ENCODE peak calls at places on chromosomes 12 and 14, in four cellular contexts. M is IMR-90, A is keratinocyte, Z is stomach. U is an unnamed sample.

GRCh38 chr14:105492966-105493871 is 2.2 kb downstream of the TEDC1 start:
- DNase-seq in Z (no peak), A (no peak), M (no peak), U (no peak)

GRCh38 chr14:75132374-75133086 is 5.7 kb upstream of the NEK9 start:
- DNase-seq in Z (no peak), M (peak; percentile 74), A (peak; percentile 35), U (no peak)

GRCh38 chr14:105497671-105498429 is 6.8 kb downstream of the TEDC1 start:
- DNase-seq in M (no peak), A (no peak), Z (no peak), U (no peak)

GRCh38 chr12:46303039-46303666 is 34.3 kb upstream of the SLC38A1 start:
- DNase-seq in M (peak; percentile 33), A (peak; percentile 41), Z (peak; percentile 45), U (no peak)

GRCh38 chr14:50920482-50921225 is 23.6 kb downstream of the PYGL start:
- DNase-seq in Z (no peak), M (peak; percentile 90), A (no peak), U (peak; percentile 95)

GRCh38 chr14:77140937-77141591 is 527 bp downstream of the ZDHHC22 start:
- DNase-seq in A (no peak), M (peak; percentile 18), Z (no peak), U (no peak)

GRCh38 chr12:6340745-6341438 is 984 bp downstream of the TNFRSF1A start:
- DNase-seq in Z (no peak), M (no peak), A (no peak), U (no peak)

GRCh38 chr12:107731376-107731775 is 29.6 kb downstream of the PRDM4 start:
- DNase-seq in Z (no peak), A (no peak), M (no peak), U (peak; percentile 29)

GRCh38 chr12:103114296-103115055 is 157.0 kb downstream of the ASCL1 start:
- DNase-seq in M (no peak), A (no peak), Z (no peak), U (no peak)

GRCh38 chr12:18706798-18707197 is 31.0 kb downstream of the PLCZ1 start:
- DNase-seq in M (no peak), A (no peak), Z (no peak), U (no peak)

GRCh38 chr14:37472906-37473305 is 122.1 kb downstream of the FOXA1 start:
- DNase-seq in M (no peak), Z (no peak), A (no peak), U (no peak)

GRCh38 chr14:60195179-60195810 is 30.1 kb upstream of the DHRS7 start:
- DNase-seq in A (no peak), Z (no peak), M (no peak), U (no peak)

GRCh38 chr12:90343966-90344365 is 611.0 kb downstream of the CCER1 start:
- DNase-seq in Z (no peak), A (no peak), M (no peak), U (no peak)

GRCh38 chr14:29039171-29039570 is 272.6 kb downstream of the FOXG1 start:
- DNase-seq in Z (no peak), M (peak; percentile 50), A (no peak), U (no peak)

GRCh38 chr12:132006056-132006680 is 56.4 kb downstream of the EP400 start:
- DNase-seq in Z (no peak), A (no peak), M (peak; percentile 15), U (no peak)

GRCh38 chr12:55336002-55336401 is 5.5 kb downstream of the OR6C3 start:
- DNase-seq in M (no peak), Z (no peak), A (no peak), U (no peak)

GRCh38 chr14:32939254-32940065 is 781 bp downstream of the NPAS3 start:
- DNase-seq in Z (peak; percentile 68), A (no peak), M (peak; percentile 16), U (no peak)

GRCh38 chr12:58583541-58583940 is 336.8 kb downstream of the LRIG3 start:
- DNase-seq in A (no peak), M (peak; percentile 19), Z (no peak), U (no peak)

GRCh38 chr12:104478396-104479140 is 21.8 kb downstream of the CHST11 start:
- DNase-seq in M (no peak), A (no peak), Z (no peak), U (no peak)

GRCh38 chr12:32809846-32810245 is 54.1 kb upstream of the YARS2 start:
- DNase-seq in A (no peak), Z (no peak), M (no peak), U (no peak)

GRCh38 chr12:32804301-32804700 is 48.6 kb upstream of the YARS2 start:
- DNase-seq in M (no peak), Z (no peak), A (no peak), U (no peak)

GRCh38 chr12:32811686-32812392 is 56.1 kb upstream of the YARS2 start:
- DNase-seq in M (no peak), Z (no peak), A (no peak), U (no peak)

DNA sequence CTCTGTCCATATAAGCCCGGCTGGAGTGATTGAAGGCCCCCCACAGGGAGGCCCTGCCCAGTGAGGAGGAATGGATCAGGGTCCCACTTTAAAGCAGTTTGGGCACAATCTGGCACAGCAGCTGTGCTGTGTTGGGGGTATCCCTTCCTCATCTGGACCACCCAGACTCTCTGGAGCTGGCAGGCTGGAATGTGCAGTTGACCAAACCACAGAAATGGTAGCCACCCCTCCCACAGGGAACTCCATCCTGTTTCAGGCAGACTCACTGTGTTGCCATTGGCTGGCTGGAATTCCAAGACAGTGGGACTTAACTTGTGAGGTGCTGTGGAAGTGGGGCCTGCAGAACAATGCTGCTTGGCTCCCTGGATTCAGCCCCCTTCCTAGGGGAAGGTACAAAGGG is 53.5 kb upstream of the YARS2 start:
- DNase-seq in Z (no peak), M (no peak), A (no peak), U (no peak)
- H3K4me3 ChIP-seq in Z (no peak overlapping the region), M (no peak overlapping the region), A (no peak overlapping the region), U (no peak overlapping the region)

GRCh38 chr14:67619446-67620216 is at the start of gene ARG2:
- DNase-seq in A (peak; percentile 66), M (peak; percentile 91), Z (peak; percentile 100), U (peak; percentile 77)
- TF ChIP-seq CTCF in A (no peak), M (peak; percentile 7), Z (peak; percentile 12), U (no peak)

DNA sequence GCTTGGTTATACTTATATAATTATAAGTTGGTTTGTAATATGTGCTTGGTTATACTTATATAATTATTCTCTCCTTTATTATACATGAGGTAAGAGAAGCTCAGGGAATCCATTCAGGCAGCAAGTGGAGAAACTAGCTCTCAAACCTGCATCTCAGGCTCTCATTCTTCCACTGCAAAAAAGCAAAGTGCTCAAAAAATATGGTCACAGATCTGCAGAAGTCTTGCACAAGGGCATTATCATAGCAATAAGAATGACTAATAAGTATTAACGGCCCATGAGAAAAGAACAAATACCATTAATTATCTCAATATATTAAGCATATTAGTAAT is 476 bp upstream of the TRAFD1 start:
- DNase-seq in Z (no peak), A (no peak), M (no peak), U (no peak)
- H3K4me3 ChIP-seq in Z (peak overlapping the region; percentile 98), A (peak overlapping the region; percentile 86), M (no peak overlapping the region), U (peak overlapping the region; percentile 94)

DNA sequence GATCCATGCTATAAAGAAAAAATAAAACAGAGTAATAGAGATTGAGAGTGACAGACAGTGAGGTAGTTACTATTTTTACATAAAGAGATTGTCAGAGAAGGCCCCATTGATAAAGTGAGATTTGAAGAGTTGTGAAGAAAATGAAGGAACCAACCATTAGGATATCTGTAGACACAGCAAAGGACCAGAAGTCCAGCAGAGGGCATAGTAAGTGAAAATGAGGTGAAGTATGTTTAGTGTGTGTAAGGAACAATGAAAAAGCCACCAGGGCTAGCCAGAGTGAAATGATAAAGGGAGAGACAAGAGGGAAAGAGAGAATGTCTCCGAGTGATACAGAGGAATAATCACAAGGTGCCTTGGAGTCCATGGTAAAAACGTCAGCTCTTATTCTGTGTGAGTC is 411.0 kb downstream of the NELL2 start:
- DNase-seq in Z (no peak), A (no peak), M (no peak), U (no peak)
- TF ChIP-seq CTCF in Z (no peak), A (no peak), M (no peak), U (peak; percentile 52)

DNA sequence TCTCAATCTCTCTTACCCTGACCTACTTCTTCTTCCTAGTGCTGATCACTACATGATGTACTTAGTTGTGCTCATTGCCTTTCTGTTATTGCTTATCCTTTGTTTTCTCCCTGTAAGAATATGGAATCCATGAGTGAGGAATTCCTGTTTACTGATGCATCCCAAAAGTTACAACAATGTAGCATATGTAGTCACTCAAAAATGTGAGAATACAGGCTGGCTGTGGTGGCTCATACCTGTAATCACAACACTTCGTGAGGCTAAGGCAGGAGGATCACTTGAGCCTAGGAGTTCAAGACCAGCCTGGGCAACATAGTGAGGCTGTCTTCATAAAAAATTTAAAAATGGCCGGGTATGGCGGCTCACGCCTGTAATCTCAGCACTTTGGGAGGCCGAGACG is 8.0 kb upstream of the WDR20 start:
- DNase-seq in M (peak; percentile 5), A (no peak), Z (no peak), U (no peak)
- H3K4me3 ChIP-seq in M (no peak overlapping the region), A (no peak overlapping the region), Z (no peak overlapping the region), U (no peak overlapping the region)

GRCh38 chr14:102419716-102420115 is 57.0 kb downstream of the TECPR2 start:
- DNase-seq in Z (no peak), M (no peak), A (no peak), U (no peak)

GRCh38 chr14:102419276-102419675 is 56.5 kb downstream of the TECPR2 start:
- DNase-seq in M (no peak), A (no peak), Z (no peak), U (no peak)

GRCh38 chr14:102418169-102418852 is 55.6 kb downstream of the TECPR2 start:
- DNase-seq in M (no peak), A (no peak), Z (no peak), U (no peak)

GRCh38 chr14:102417646-102418045 is 54.9 kb downstream of the TECPR2 start:
- DNase-seq in Z (no peak), M (no peak), A (no peak), U (no peak)

GRCh38 chr14:102418853-102419240 is 56.1 kb downstream of the TECPR2 start:
- DNase-seq in A (no peak), M (no peak), Z (no peak), U (no peak)
- TF ChIP-seq CTCF in A (no peak), M (no peak), Z (no peak), U (no peak)

DNA sequence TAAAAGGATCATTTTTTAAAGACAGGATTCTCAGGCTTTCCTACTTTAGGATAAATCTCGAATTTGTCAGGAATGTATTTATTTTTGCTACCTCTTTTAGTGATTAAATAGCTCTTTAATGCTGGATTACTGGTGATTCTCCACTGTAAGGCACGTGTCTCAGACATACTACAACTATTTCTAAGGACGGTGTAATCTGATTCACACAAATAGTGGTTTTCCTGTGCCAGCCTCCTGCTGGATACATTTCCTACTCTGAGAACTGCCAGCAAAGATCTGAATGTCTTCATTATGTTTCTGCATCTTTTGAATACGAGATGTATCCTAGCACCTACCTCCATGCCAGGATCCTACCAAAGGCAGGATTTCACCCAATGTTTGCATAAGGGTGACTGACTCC is 120.7 kb downstream of the PRICKLE1 start:
- DNase-seq in M (no peak), Z (no peak), A (no peak), U (no peak)
- H3K4me3 ChIP-seq in M (no peak overlapping the region), Z (no peak overlapping the region), A (no peak overlapping the region), U (no peak overlapping the region)

DNA sequence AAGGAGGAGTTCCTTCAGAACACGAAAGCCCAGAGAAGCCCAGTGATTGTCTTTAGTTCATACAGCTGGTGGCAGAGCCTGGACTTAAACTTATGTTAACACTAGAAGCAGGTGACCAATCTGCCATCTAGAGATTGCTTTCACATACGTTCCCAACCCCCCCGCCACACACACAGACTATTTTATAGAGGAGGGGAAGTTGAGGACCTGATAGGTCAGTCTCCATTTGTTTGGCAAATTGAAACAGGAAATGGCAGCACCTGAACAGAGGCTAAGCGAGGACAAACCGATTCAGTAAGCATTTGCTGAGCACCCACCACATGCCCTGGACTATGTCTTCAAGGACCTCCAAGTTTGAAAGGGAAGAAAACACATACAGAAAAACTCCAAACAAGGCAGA is 4.8 kb upstream of the PLEKHD1 start:
- DNase-seq in Z (no peak), M (no peak), A (no peak), U (no peak)
- TF ChIP-seq CTCF in Z (no peak), M (no peak), A (no peak), U (no peak)